ENCODE peak calls at places on chromosomes 7 and 10, in seven cellular contexts. S, P, M, N, T, V and K are unnamed samples.

GRCh38 chr7:100213672-100214071 is 6.1 kb upstream of the PVRIG start:
- DNase-seq in T (no peak), S (no peak), N (no peak), P (no peak), V (no peak), M (no peak), K (no peak)

GRCh38 chr7:105718511-105718925 is 137.2 kb upstream of the EFCAB10 start:
- DNase-seq in N (no peak), T (no peak), M (no peak), V (no peak), S (no peak), P (no peak), K (no peak)

GRCh38 chr10:115402690-115403089 is 309.5 kb downstream of the ATRNL1 start:
- DNase-seq in M (peak; percentile 63), T (no peak), S (no peak), P (no peak), N (no peak), V (no peak), K (no peak)

GRCh38 chr10:35192645-35193249 is 66.1 kb downstream of the CREM start:
- DNase-seq in S (no peak), N (no peak), V (no peak), T (no peak), P (no peak), M (no peak), K (no peak)

GRCh38 chr10:93680414-93681047 is 21.9 kb downstream of the FRA10AC1 start:
- DNase-seq in T (peak; percentile 24), N (peak; percentile 34), P (peak; percentile 34), M (peak; percentile 28), V (no peak), S (no peak), K (peak; percentile 4)

GRCh38 chr7:83413425-83413824 is 235.5 kb downstream of the SEMA3E start:
- DNase-seq in V (no peak), S (no peak), T (peak; percentile 35), P (no peak), N (no peak), M (no peak), K (no peak)

GRCh38 chr7:45241339-45242109 is 83.9 kb downstream of the RAMP3 start:
- DNase-seq in P (no peak), S (no peak), M (no peak), V (no peak), T (no peak), N (no peak), K (no peak)

GRCh38 chr7:54394877-54395276 is 147.3 kb upstream of the VSTM2A start:
- DNase-seq in M (no peak), N (no peak), V (no peak), S (no peak), T (no peak), P (no peak), K (no peak)

GRCh38 chr10:69086131-69086530 is 1.8 kb upstream of the SRGN start:
- DNase-seq in S (peak; percentile 52), N (peak; percentile 65), T (peak; percentile 35), M (no peak), P (peak; percentile 43), V (no peak), K (no peak)

GRCh38 chr7:118285358-118285757 is 60.9 kb downstream of the ANKRD7 start:
- DNase-seq in T (no peak), N (no peak), P (no peak), M (no peak), S (no peak), V (no peak), K (no peak)

GRCh38 chr7:1244701-1245526 is 12.2 kb downstream of the UNCX start:
- DNase-seq in M (no peak), S (no peak), P (peak; percentile 43), N (no peak), T (no peak), V (no peak), K (no peak)

GRCh38 chr10:59177031-59177861 is 803 bp downstream of the PHYHIPL start:
- DNase-seq in N (peak; percentile 96), T (peak; percentile 74), P (peak; percentile 74), S (no peak), M (peak; percentile 88), V (no peak), K (peak; percentile 13)

GRCh38 chr7:121505540-121506182 is 109.6 kb upstream of the FAM3C start:
- DNase-seq in N (no peak), S (no peak), V (no peak), P (no peak), M (no peak), T (no peak), K (no peak)

DNA sequence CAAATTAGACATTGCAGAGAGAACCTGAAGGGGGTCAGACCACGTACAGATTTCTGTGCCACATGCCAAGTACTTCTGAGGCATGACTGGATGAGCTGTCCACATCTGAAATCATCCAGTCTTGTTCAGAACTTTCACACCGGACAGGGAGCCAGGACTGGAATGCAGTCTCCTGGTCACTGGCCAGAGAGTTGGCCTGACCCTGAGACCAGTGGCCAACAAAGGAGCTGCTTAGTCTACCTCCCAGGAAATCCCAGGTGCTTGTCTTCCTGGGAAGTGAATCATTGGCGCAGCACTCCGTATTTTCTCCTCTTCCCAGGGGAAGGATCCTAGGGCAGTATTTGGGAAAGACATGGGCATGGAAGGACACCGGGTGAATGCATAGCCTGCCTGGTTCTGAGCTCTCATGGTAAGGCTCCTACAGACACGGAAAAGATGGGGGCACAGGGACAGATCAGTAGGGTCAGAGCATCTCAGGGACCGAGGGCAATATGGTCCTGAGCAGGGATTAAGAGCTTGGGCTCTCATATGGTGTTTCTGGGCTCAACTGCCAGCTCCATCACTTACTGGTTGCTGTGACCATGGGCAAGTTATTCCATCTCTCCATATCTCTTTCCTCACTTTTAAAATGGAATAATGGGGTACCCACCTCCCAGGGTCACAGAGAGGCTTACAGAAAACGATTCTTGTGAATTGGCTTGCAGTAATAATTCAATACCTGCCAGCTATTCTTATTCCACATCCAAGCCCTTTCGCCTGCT is 1.3 kb upstream of the SCD start:
- DNase-seq in S (no peak), V (no peak), N (peak; percentile 84), T (peak; percentile 52), M (peak; percentile 58), P (peak; percentile 52), K (no peak)
- H3K4me3 ChIP-seq in S (peak overlapping the region; percentile 47), V (peak overlapping the region; percentile 75), N (peak overlapping the region; percentile 84), T (peak overlapping the region; percentile 77), M (peak overlapping the region; percentile 95), P (peak overlapping the region; percentile 84), K (peak overlapping the region; percentile 86)

GRCh38 chr7:44194069-44194468 is 4.8 kb upstream of the GCK start:
- DNase-seq in S (no peak), N (no peak), M (peak; percentile 47), V (no peak), P (no peak), T (no peak), K (no peak)

GRCh38 chr7:44195901-44196300 is 4.9 kb upstream of the YKT6 start:
- DNase-seq in P (no peak), M (no peak), N (no peak), S (no peak), T (no peak), V (no peak), K (no peak)

GRCh38 chr7:44197487-44197886 is 3.3 kb upstream of the YKT6 start:
- DNase-seq in T (no peak), V (no peak), P (no peak), M (no peak), S (no peak), N (no peak), K (no peak)

GRCh38 chr7:44194562-44195145 is 5.4 kb upstream of the GCK start:
- DNase-seq in T (no peak), S (no peak), N (no peak), P (no peak), V (no peak), M (no peak), K (no peak)

GRCh38 chr7:44196450-44196872 is 4.3 kb upstream of the YKT6 start:
- DNase-seq in T (peak; percentile 49), P (peak; percentile 64), N (peak; percentile 90), V (no peak), S (no peak), M (peak; percentile 55), K (peak; percentile 16)
- TF ChIP-seq CTCF in T (peak; percentile 95), P (peak; percentile 70), N (peak; percentile 88), V (no peak), S (peak; percentile 62), M (peak; percentile 90), K (peak; percentile 88)

GRCh38 chr7:32206488-32206887 is 136.3 kb upstream of the PDE1C start:
- DNase-seq in S (no peak), T (no peak), N (no peak), P (no peak), M (no peak), V (peak; percentile 50), K (no peak)

GRCh38 chr7:32206987-32207386 is 136.8 kb upstream of the PDE1C start:
- DNase-seq in T (peak; percentile 3), P (peak; percentile 69), V (peak; percentile 43), N (no peak), M (peak; percentile 17), S (no peak), K (no peak)

GRCh38 chr7:32200593-32200992 is 130.4 kb upstream of the PDE1C start:
- DNase-seq in S (no peak), N (no peak), M (no peak), T (no peak), V (no peak), P (no peak), K (no peak)

DNA sequence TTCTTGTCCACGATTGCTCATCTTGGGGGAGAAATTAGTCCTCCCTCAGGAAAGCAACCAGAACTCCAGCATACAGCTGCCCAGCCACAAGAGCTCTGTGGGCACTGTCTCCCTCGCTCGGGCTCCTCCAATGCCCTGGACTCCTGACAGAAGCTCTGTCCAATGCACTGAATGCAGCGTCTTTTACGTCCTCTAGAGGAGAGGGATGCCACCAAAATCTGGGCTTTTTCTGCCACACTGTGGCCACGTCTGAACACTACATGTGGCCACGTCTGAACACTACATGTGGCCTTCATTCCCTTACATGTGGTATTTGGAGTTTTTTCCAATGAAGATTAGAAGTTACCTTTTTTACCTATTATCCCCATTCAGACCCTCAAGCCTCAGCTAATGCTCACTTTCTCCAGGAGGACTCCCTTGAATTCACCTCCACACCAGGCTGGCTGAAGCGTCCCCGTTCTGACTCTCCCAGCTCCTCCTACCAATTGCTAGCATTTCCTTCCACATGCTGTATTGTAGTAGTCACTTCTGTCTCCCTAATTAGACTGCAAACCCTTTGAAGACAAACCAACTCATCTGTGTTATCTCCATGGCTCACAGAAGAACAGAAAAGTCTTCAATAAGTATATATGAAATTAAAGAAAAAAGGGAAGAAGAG is 134.3 kb upstream of the PDE1C start:
- DNase-seq in T (peak; percentile 80), P (peak; percentile 89), V (peak; percentile 78), N (no peak), M (peak; percentile 77), S (peak; percentile 69), K (peak; percentile 61)
- H3K4me3 ChIP-seq in T (peak overlapping the region; percentile 37), P (no peak overlapping the region), V (peak overlapping the region; percentile 52), N (peak overlapping the region; percentile 61), M (no peak overlapping the region), S (peak overlapping the region; percentile 10), K (peak overlapping the region; percentile 12)

DNA sequence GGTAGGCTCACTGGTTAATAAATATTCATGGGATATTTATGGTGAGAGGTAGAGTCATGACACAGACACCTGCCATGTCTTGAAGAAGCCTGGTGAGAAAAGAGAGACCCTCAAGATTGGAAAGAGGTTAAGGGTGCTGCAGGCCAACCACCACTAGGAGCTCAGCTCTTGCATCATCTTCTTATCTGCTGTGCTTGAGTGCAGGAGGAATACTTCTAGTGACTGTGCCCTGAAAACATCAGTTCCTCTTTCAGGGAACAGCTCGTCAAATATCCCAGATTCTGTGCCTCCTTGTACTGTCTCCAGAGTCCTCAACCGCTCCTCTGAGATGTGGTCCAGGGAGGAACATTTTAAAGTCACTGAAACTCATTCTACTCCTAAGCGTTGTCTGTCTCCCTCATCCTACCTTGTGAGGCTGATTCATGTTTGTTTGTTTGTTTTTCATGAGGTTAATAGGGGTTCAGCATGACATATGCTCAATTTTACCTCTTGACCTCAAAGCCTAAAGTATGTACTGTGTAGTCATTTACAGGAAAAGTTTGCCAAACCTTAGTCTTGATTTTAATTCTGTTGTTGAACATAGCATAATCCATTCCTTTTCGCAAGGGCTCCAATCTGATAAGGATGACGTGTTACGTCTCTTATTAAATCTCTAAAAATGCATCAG is 293.1 kb downstream of the C7orf25 start:
- DNase-seq in N (peak; percentile 74), S (no peak), M (no peak), T (no peak), P (no peak), V (no peak), K (no peak)
- TF ChIP-seq CTCF in N (no peak), S (no peak), M (no peak), T (no peak), P (no peak), V (no peak), K (no peak)